ENCODE peak calls at places on chromosomes 3 and 15, in eight cellular contexts. One of them, this sample, is unnamed.

GRCh38 chr15:26260517-26261133 is 397.5 kb upstream of the ATP10A start:
- DNase-seq in fibroblast of the conjunctiva: peak; percentile 1
- DNase-seq in T-helper 1 cell: no peak
- DNase-seq in CD8-positive, alpha-beta memory T cell: no peak
- DNase-seq in endothelial cell: peak; percentile 58
- DNase-seq in AG09319: no peak
- DNase-seq in activated CD8-positive, alpha-beta memory T cell treated with anti-CD3 and anti-CD28 coated beads for 24 hours: no peak
- DNase-seq in Calu3: peak; percentile 1
- DNase-seq in this sample: peak; percentile 2

GRCh38 chr3:159987291-159987711 is 1.3 kb upstream of the IL12A start:
- DNase-seq in activated CD8-positive, alpha-beta memory T cell treated with anti-CD3 and anti-CD28 coated beads for 24 hours: no peak
- DNase-seq in AG09319: no peak
- DNase-seq in CD8-positive, alpha-beta memory T cell: no peak
- DNase-seq in T-helper 1 cell: no peak
- DNase-seq in fibroblast of the conjunctiva: no peak
- DNase-seq in Calu3: no peak
- DNase-seq in endothelial cell: no peak
- DNase-seq in this sample: no peak

GRCh38 chr15:68552344-68552743 is 26.4 kb upstream of the CORO2B start:
- DNase-seq in T-helper 1 cell: no peak
- DNase-seq in CD8-positive, alpha-beta memory T cell: no peak
- DNase-seq in Calu3: no peak
- DNase-seq in fibroblast of the conjunctiva: no peak
- DNase-seq in endothelial cell: no peak
- DNase-seq in activated CD8-positive, alpha-beta memory T cell treated with anti-CD3 and anti-CD28 coated beads for 24 hours: peak; percentile 21
- DNase-seq in AG09319: no peak
- DNase-seq in this sample: no peak

GRCh38 chr3:4524423-4524769 is 31.2 kb downstream of the ITPR1 start:
- DNase-seq in endothelial cell: no peak
- DNase-seq in AG09319: no peak
- DNase-seq in T-helper 1 cell: no peak
- DNase-seq in Calu3: no peak
- DNase-seq in activated CD8-positive, alpha-beta memory T cell treated with anti-CD3 and anti-CD28 coated beads for 24 hours: no peak
- DNase-seq in fibroblast of the conjunctiva: peak; percentile 37
- DNase-seq in CD8-positive, alpha-beta memory T cell: no peak
- DNase-seq in this sample: no peak

GRCh38 chr3:117534138-117534537 is 824.6 kb downstream of the TUSC7 start:
- DNase-seq in endothelial cell: no peak
- DNase-seq in fibroblast of the conjunctiva: no peak
- DNase-seq in CD8-positive, alpha-beta memory T cell: no peak
- DNase-seq in T-helper 1 cell: no peak
- DNase-seq in Calu3: no peak
- DNase-seq in activated CD8-positive, alpha-beta memory T cell treated with anti-CD3 and anti-CD28 coated beads for 24 hours: no peak
- DNase-seq in AG09319: no peak
- DNase-seq in this sample: no peak

GRCh38 chr3:142215111-142215510 is 10.3 kb downstream of the GK5 start:
- DNase-seq in endothelial cell: no peak
- DNase-seq in AG09319: no peak
- DNase-seq in activated CD8-positive, alpha-beta memory T cell treated with anti-CD3 and anti-CD28 coated beads for 24 hours: no peak
- DNase-seq in T-helper 1 cell: no peak
- DNase-seq in Calu3: no peak
- DNase-seq in CD8-positive, alpha-beta memory T cell: no peak
- DNase-seq in fibroblast of the conjunctiva: no peak
- DNase-seq in this sample: no peak

GRCh38 chr3:164040991-164041390 is 1037.3 kb downstream of the SI start:
- DNase-seq in CD8-positive, alpha-beta memory T cell: no peak
- DNase-seq in activated CD8-positive, alpha-beta memory T cell treated with anti-CD3 and anti-CD28 coated beads for 24 hours: no peak
- DNase-seq in fibroblast of the conjunctiva: no peak
- DNase-seq in Calu3: no peak
- DNase-seq in T-helper 1 cell: no peak
- DNase-seq in endothelial cell: no peak
- DNase-seq in AG09319: no peak
- DNase-seq in this sample: no peak

GRCh38 chr3:150255416-150255815 is 152.7 kb upstream of the TSC22D2 start:
- DNase-seq in fibroblast of the conjunctiva: no peak
- DNase-seq in Calu3: no peak
- DNase-seq in T-helper 1 cell: no peak
- DNase-seq in AG09319: no peak
- DNase-seq in endothelial cell: no peak
- DNase-seq in activated CD8-positive, alpha-beta memory T cell treated with anti-CD3 and anti-CD28 coated beads for 24 hours: no peak
- DNase-seq in CD8-positive, alpha-beta memory T cell: no peak
- DNase-seq in this sample: no peak

GRCh38 chr3:104906001-104906639 is 460.6 kb upstream of the ALCAM start:
- DNase-seq in CD8-positive, alpha-beta memory T cell: no peak
- DNase-seq in activated CD8-positive, alpha-beta memory T cell treated with anti-CD3 and anti-CD28 coated beads for 24 hours: no peak
- DNase-seq in Calu3: no peak
- DNase-seq in fibroblast of the conjunctiva: no peak
- DNase-seq in T-helper 1 cell: no peak
- DNase-seq in endothelial cell: no peak
- DNase-seq in AG09319: no peak
- DNase-seq in this sample: no peak

GRCh38 chr15:66908503-66909095 is 156.8 kb upstream of the SMAD3 start:
- DNase-seq in endothelial cell: no peak
- DNase-seq in fibroblast of the conjunctiva: no peak
- DNase-seq in activated CD8-positive, alpha-beta memory T cell treated with anti-CD3 and anti-CD28 coated beads for 24 hours: no peak
- DNase-seq in Calu3: no peak
- DNase-seq in CD8-positive, alpha-beta memory T cell: no peak
- DNase-seq in AG09319: no peak
- DNase-seq in T-helper 1 cell: no peak
- DNase-seq in this sample: no peak

GRCh38 chr15:67997996-67998395 is 56.1 kb upstream of the PIAS1 start:
- DNase-seq in endothelial cell: no peak
- DNase-seq in fibroblast of the conjunctiva: no peak
- DNase-seq in AG09319: no peak
- DNase-seq in T-helper 1 cell: no peak
- DNase-seq in activated CD8-positive, alpha-beta memory T cell treated with anti-CD3 and anti-CD28 coated beads for 24 hours: no peak
- DNase-seq in CD8-positive, alpha-beta memory T cell: no peak
- DNase-seq in Calu3: peak; percentile 20
- DNase-seq in this sample: peak; percentile 41

GRCh38 chr15:50452927-50453326 is 28.7 kb downstream of the USP8 start:
- DNase-seq in CD8-positive, alpha-beta memory T cell: no peak
- DNase-seq in endothelial cell: no peak
- DNase-seq in T-helper 1 cell: no peak
- DNase-seq in activated CD8-positive, alpha-beta memory T cell treated with anti-CD3 and anti-CD28 coated beads for 24 hours: no peak
- DNase-seq in fibroblast of the conjunctiva: peak; percentile 13
- DNase-seq in AG09319: peak; percentile 35
- DNase-seq in Calu3: no peak
- DNase-seq in this sample: no peak